ENCODE peak calls at places on chromosomes 13 and 19, in six cellular contexts. S, A, M, P, Y and I are unnamed samples. For H3K4me1 and H3K36me3, the result is how much of the 10 kb centered on the place peaks cover.

GRCh38 chr13:20487927-20488326 is 37.7 kb downstream of the CRYL1 start:
- DNase-seq in S (no peak), A (no peak), M (no peak), P (no peak), Y (no peak), I (no peak)

GRCh38 chr13:36362251-36362650 is 16.1 kb upstream of the SPART start:
- DNase-seq in S (no peak), A (no peak), M (no peak), P (no peak), Y (no peak), I (no peak)

GRCh38 chr13:80084086-80084676 is 256.7 kb downstream of the SPRY2 start:
- DNase-seq in S (no peak), A (no peak), M (no peak), P (no peak), Y (no peak), I (no peak)

GRCh38 chr19:30666301-30666803 is 294.2 kb downstream of the ZNF536 start:
- DNase-seq in S (peak), A (no peak), M (no peak), P (peak), Y (peak), I (no peak)

GRCh38 chr19:11261902-11262839 is at the start of gene DOCK6:
- DNase-seq in S (peak), A (no peak), M (no peak), P (peak), Y (peak), I (no peak)

GRCh38 chr19:51440846-51441409 is 17.3 kb downstream of the SIGLEC8 start:
- DNase-seq in S (peak), A (no peak), M (no peak), P (no peak), Y (peak), I (no peak)

GRCh38 chr13:98798849-98799645 is 46.6 kb upstream of the SLC15A1 start:
- DNase-seq in S (no peak), A (no peak), M (no peak), P (no peak), Y (no peak), I (no peak)

GRCh38 chr13:50810998-50811397 is 32.5 kb downstream of the DLEU7 start:
- DNase-seq in S (no peak), A (no peak), M (no peak), P (peak), Y (no peak), I (no peak)

GRCh38 chr13:70960841-70961443 is 852.7 kb upstream of the KLHL1 start:
- DNase-seq in S (no peak), A (no peak), M (no peak), P (peak), Y (no peak), I (no peak)

GRCh38 chr13:105346141-105346766 is 1189.2 kb downstream of the EFNB2 start:
- DNase-seq in S (no peak), A (no peak), M (no peak), P (no peak), Y (no peak), I (no peak)

GRCh38 chr19:44722131-44723121 is 23.5 kb downstream of the CEACAM16 start:
- DNase-seq in S (no peak), A (no peak), M (no peak), P (peak), Y (no peak), I (no peak)

GRCh38 chr13:97944396-97945029 is 9.0 kb upstream of the IPO5 start:
- DNase-seq in S (no peak), A (no peak), M (no peak), P (no peak), Y (no peak), I (no peak)

GRCh38 chr13:73082471-73082870 is 23.7 kb downstream of the KLF5 start:
- DNase-seq in S (no peak), A (no peak), M (no peak), P (no peak), Y (no peak), I (no peak)

GRCh38 chr19:42634409-42635232 is 39.9 kb upstream of the CEACAM8 start:
- DNase-seq in S (no peak), A (no peak), M (no peak), P (peak), Y (peak), I (no peak)

GRCh38 chr19:30441011-30441410 is 68.8 kb downstream of the ZNF536 start:
- DNase-seq in S (peak), A (no peak), M (no peak), P (no peak), Y (no peak), I (no peak)

GRCh38 chr13:75319244-75319643 is 162.7 kb downstream of the TBC1D4 start:
- DNase-seq in S (no peak), A (no peak), M (no peak), P (no peak), Y (no peak), I (no peak)

GRCh38 chr19:56272448-56272847 is at the start of gene EDDM13:
- DNase-seq in S (no peak), A (no peak), M (no peak), P (no peak), Y (no peak), I (no peak)

GRCh38 chr19:7251502-7251901 is 42.7 kb downstream of the INSR start:
- DNase-seq in S (no peak), A (no peak), M (no peak), P (no peak), Y (no peak), I (no peak)

GRCh38 chr19:7744199-7744786 is 3.0 kb downstream of the CD209 start:
- DNase-seq in S (peak), A (no peak), M (no peak), P (no peak), Y (no peak), I (no peak)

GRCh38 chr13:98327326-98328314 is 150.6 kb upstream of the RNF113B start:
- DNase-seq in S (no peak), A (no peak), M (no peak), P (no peak), Y (no peak), I (no peak)

GRCh38 chr13:32205426-32206096 is 109.6 kb downstream of the ZAR1L start:
- DNase-seq in S (no peak), A (no peak), M (no peak), P (no peak), Y (no peak), I (no peak)

GRCh38 chr19:45382426-45382825 is 12.1 kb upstream of the ERCC2 start:
- DNase-seq in S (no peak), A (no peak), M (no peak), P (no peak), Y (no peak), I (no peak)

GRCh38 chr19:40962460-40962961 is 28.6 kb upstream of the CYP2B6 start:
- DNase-seq in S (no peak), A (no peak), M (no peak), P (no peak), Y (no peak), I (no peak)

GRCh38 chr19:46107371-46107770 is 17.1 kb downstream of the IGFL3 start:
- DNase-seq in S (no peak), A (no peak), M (no peak), P (no peak), Y (no peak), I (no peak)

GRCh38 chr19:1445185-1445931 is 4.6 kb upstream of the APC2 start:
- DNase-seq in S (peak), A (peak), M (peak), P (peak), Y (peak), I (peak)

GRCh38 chr13:57624565-57625435 is 6.7 kb upstream of the PCDH17 start:
- DNase-seq in S (no peak), A (no peak), M (no peak), P (peak), Y (peak), I (no peak)

GRCh38 chr13:57996717-57997116 is 365.2 kb downstream of the PCDH17 start:
- DNase-seq in S (no peak), A (no peak), M (no peak), P (no peak), Y (no peak), I (no peak)

DNA sequence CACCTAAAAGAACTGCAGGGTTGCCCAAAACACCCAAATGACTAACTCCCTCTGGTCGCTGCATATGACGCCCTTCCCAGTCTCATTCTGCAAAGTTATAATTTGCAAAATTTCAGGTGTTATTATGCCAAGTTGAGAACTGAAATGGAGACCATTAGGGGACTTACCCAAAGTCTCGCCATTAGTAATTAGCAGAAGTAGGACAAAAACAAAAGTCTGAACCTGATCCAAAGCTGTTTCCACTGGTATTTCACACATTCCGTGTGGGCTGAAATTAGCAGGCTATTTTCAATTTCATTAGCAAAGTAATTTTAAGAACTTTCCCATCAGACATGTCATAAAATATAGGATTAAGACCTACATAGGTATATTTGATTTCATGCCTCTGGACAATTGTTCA is 6.8 kb downstream of the RUBCNL start:
- DNase-seq in S (no peak), A (no peak), M (no peak), P (no peak), Y (no peak), I (no peak)
- H3K4me1 ChIP-seq in S (under half), A (under half), M (under half), P (half or more), Y (under half), I (under half)

GRCh38 chr19:15191982-15192381 is 8.8 kb downstream of the NOTCH3 start:
- DNase-seq in S (no peak), A (no peak), M (no peak), P (no peak), Y (no peak), I (no peak)

GRCh38 chr19:15185188-15185587 is 15.6 kb downstream of the NOTCH3 start:
- DNase-seq in S (no peak), A (no peak), M (no peak), P (no peak), Y (no peak), I (no peak)

GRCh38 chr19:15187026-15188007 is 13.5 kb downstream of the NOTCH3 start:
- DNase-seq in S (no peak), A (no peak), M (no peak), P (peak), Y (peak), I (no peak)

GRCh38 chr19:15191514-15191913 is 9.3 kb downstream of the NOTCH3 start:
- DNase-seq in S (no peak), A (no peak), M (no peak), P (no peak), Y (no peak), I (no peak)

GRCh38 chr19:15188851-15189250 is 11.9 kb downstream of the NOTCH3 start:
- DNase-seq in S (no peak), A (no peak), M (no peak), P (no peak), Y (no peak), I (no peak)
- H3K36me3 ChIP-seq in S (under half), A (under half), M (under half), P (under half), Y (under half), I (under half)

GRCh38 chr19:22625266-22626035 is 8.7 kb upstream of the ZNF492 start:
- DNase-seq in S (peak), A (no peak), M (no peak), P (no peak), Y (no peak), I (no peak)
- H3K4me1 ChIP-seq in S (under half), A (under half), M (under half), P (under half), Y (under half), I (under half)

GRCh38 chr19:3966051-3967017 is 4.6 kb downstream of the DAPK3 start:
- DNase-seq in S (no peak), A (no peak), M (no peak), P (no peak), Y (no peak), I (no peak)
- H3K36me3 ChIP-seq in S (under half), A (under half), M (under half), P (half or more), Y (half or more), I (under half)

DNA sequence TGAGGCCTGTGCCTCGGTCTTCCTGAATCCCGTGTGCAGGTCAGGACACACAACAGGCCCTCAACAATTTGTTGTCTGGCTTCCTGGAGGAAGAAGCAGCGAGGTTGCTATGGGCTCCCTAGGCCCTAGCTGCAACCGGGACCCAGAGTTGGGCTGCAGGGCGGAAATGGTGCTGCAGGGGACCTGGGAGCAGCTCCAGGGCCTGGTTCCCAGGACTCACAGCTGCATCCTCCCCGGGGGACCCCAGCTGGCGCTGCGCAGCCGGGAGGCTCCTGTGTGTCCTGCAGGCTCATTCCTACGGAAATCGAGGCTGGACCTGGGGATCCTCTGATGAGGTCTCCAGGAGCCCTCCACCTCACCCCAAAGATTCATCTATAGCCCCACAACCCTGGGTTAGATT is 986 bp upstream of the TNFAIP8L1 start:
- DNase-seq in S (peak), A (no peak), M (no peak), P (no peak), Y (peak), I (no peak)
- H3K4me1 ChIP-seq in S (under half), A (under half), M (under half), P (under half), Y (half or more), I (under half)

GRCh38 chr19:16226878-16227836 is 29.4 kb downstream of the AP1M1 start:
- DNase-seq in S (no peak), A (peak), M (no peak), P (no peak), Y (no peak), I (no peak)

GRCh38 chr19:16227837-16228636 is 30.3 kb downstream of the AP1M1 start:
- DNase-seq in S (no peak), A (peak), M (no peak), P (no peak), Y (no peak), I (no peak)

GRCh38 chr19:16228637-16229321 is 31.1 kb downstream of the AP1M1 start:
- DNase-seq in S (no peak), A (peak), M (no peak), P (no peak), Y (no peak), I (no peak)

GRCh38 chr19:16232127-16232526 is 34.4 kb downstream of the AP1M1 start:
- DNase-seq in S (no peak), A (no peak), M (no peak), P (no peak), Y (no peak), I (no peak)

DNA sequence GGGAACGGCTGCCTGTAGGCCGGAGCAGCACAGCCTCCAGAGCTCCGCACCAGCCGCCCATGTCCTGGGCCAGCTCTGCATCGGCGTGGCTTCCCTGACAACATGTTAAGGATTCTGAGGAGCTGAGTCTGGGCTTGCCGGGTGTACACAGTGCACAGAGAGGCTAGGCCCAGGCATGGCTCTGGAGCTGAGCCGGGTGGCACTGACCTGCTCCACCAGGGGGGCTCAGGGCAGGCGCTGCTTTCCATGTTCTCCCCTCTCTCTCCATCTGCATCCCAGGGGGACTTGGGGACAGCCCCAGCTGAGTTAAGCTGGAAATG is 31.6 kb downstream of the AP1M1 start:
- DNase-seq in S (no peak), A (peak), M (no peak), P (no peak), Y (no peak), I (no peak)
- H3K36me3 ChIP-seq in S (half or more), A (under half), M (under half), P (half or more), Y (under half), I (half or more)